ENCODE peak calls at places on chromosomes 2 and 18, in seven cellular contexts. F is MM.1S, P is left ventricle myocardium inferior, E is lung, Z is fibroblast of lung, C is transverse colon, Q is A549. L is an unnamed sample.

GRCh38 chr2:3780477-3781402 is 77.4 kb downstream of the DCDC2C start:
- DNase-seq in F (peak; percentile 53), P (peak; percentile 48), E (peak; percentile 49), Z (peak; percentile 61), C (peak; percentile 36), Q (peak; percentile 76), L (peak; percentile 52)

GRCh38 chr2:130830538-130830937 is 6.2 kb upstream of the ARHGEF4 start:
- DNase-seq in F (no peak), P (no peak), E (no peak), Z (no peak), C (no peak), Q (no peak), L (no peak)

GRCh38 chr2:191218292-191218898 is 26.8 kb upstream of the MYO1B start:
- DNase-seq in F (no peak), P (no peak), E (peak; percentile 50), Z (peak; percentile 81), C (peak; percentile 41), Q (peak; percentile 46), L (no peak)

GRCh38 chr2:139156730-139157129 is 376.5 kb upstream of the NXPH2 start:
- DNase-seq in F (no peak), P (no peak), E (no peak), Z (no peak), C (no peak), Q (no peak), L (no peak)

GRCh38 chr2:100526868-100527267 is 35.9 kb upstream of the PDCL3 start:
- DNase-seq in F (no peak), P (no peak), E (no peak), Z (no peak), C (no peak), Q (no peak), L (no peak)

GRCh38 chr2:234950435-234950729 is 1.4 kb upstream of the SH3BP4 start:
- DNase-seq in F (no peak), P (no peak), E (no peak), Z (no peak), C (no peak), Q (no peak), L (no peak)

GRCh38 chr2:120104002-120104467 is 91.2 kb downstream of the EPB41L5 start:
- DNase-seq in F (no peak), P (no peak), E (no peak), Z (peak; percentile 80), C (no peak), Q (no peak), L (no peak)

GRCh38 chr2:101295895-101296294 is 12.6 kb downstream of the RNF149 start:
- DNase-seq in F (no peak), P (no peak), E (no peak), Z (peak; percentile 56), C (no peak), Q (no peak), L (no peak)

GRCh38 chr2:112345030-112346027 is 69.9 kb downstream of the ZC3H6 start:
- DNase-seq in F (no peak), P (no peak), E (no peak), Z (no peak), C (no peak), Q (peak; percentile 7), L (no peak)

GRCh38 chr2:27249891-27250651 is 12.8 kb downstream of the SLC30A3 start:
- DNase-seq in F (peak; percentile 50), P (peak; percentile 48), E (peak; percentile 49), Z (peak; percentile 47), C (peak; percentile 58), Q (peak; percentile 79), L (no peak)

GRCh38 chr2:198657520-198658121 is 800.1 kb downstream of the SATB2 start:
- DNase-seq in F (peak; percentile 33), P (no peak), E (no peak), Z (peak; percentile 54), C (peak; percentile 36), Q (no peak), L (peak; percentile 73)

GRCh38 chr18:59052965-59053960 is 86.4 kb upstream of the SEC11C start:
- DNase-seq in F (no peak), P (no peak), E (no peak), Z (no peak), C (no peak), Q (no peak), L (no peak)

GRCh38 chr2:26897807-26898479 is 50.0 kb downstream of the DPYSL5 start:
- DNase-seq in F (no peak), P (no peak), E (no peak), Z (no peak), C (no peak), Q (no peak), L (no peak)

GRCh38 chr2:10990561-10991111 is 78.9 kb downstream of the KCNF1 start:
- DNase-seq in F (no peak), P (no peak), E (no peak), Z (no peak), C (no peak), Q (no peak), L (no peak)

GRCh38 chr2:71472019-71472418 is 18.7 kb downstream of the DYSF start:
- DNase-seq in F (no peak), P (no peak), E (no peak), Z (no peak), C (no peak), Q (no peak), L (no peak)

GRCh38 chr2:71468279-71469015 is 15.1 kb downstream of the DYSF start:
- DNase-seq in F (no peak), P (no peak), E (no peak), Z (no peak), C (no peak), Q (no peak), L (no peak)

GRCh38 chr2:71469403-71470398 is 16.3 kb downstream of the DYSF start:
- DNase-seq in F (no peak), P (no peak), E (no peak), Z (no peak), C (no peak), Q (no peak), L (no peak)

GRCh38 chr2:71473346-71474035 is 20.1 kb downstream of the DYSF start:
- DNase-seq in F (no peak), P (no peak), E (no peak), Z (no peak), C (no peak), Q (no peak), L (no peak)

GRCh38 chr2:71471276-71471675 is 17.9 kb downstream of the DYSF start:
- DNase-seq in F (no peak), P (no peak), E (no peak), Z (no peak), C (no peak), Q (no peak), L (no peak)
- H3K4me1 ChIP-seq in F (no peaks in the 10 kb centered on the region), P (peaks cover 83% of the 10 kb centered on the region), E (peaks cover 7% of the 10 kb centered on the region), Z (peaks cover 2% of the 10 kb centered on the region), C (peaks cover 9% of the 10 kb centered on the region), Q (no peaks in the 10 kb centered on the region), L (peaks cover under 1% of the 10 kb centered on the region)

DNA sequence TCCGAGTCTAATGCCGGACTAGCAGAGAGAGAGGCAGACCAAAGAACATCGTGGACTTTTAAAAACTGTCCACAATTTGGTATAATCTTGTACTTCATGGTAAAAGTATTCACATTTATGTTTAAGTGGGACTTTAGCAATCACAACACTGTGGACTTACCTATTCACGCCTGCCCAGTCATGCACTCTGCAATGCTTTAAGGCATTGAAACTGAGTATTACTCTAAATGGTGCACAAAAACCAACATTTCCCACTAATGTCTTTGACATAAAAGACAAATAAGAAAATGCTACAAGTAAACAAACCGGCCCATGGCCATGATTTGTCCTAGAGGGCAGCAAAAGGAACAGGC is 91.3 kb downstream of the ACVR1 start:
- DNase-seq in F (no peak), P (no peak), E (no peak), Z (no peak), C (no peak), Q (no peak), L (no peak)
- H3K4me1 ChIP-seq in F (peaks cover 19% of the 10 kb centered on the region), P (peaks cover 85% of the 10 kb centered on the region), E (peaks cover 7% of the 10 kb centered on the region), Z (peaks cover 6% of the 10 kb centered on the region), C (peaks cover 38% of the 10 kb centered on the region), Q (peaks cover 56% of the 10 kb centered on the region), L (peaks cover 35% of the 10 kb centered on the region)

DNA sequence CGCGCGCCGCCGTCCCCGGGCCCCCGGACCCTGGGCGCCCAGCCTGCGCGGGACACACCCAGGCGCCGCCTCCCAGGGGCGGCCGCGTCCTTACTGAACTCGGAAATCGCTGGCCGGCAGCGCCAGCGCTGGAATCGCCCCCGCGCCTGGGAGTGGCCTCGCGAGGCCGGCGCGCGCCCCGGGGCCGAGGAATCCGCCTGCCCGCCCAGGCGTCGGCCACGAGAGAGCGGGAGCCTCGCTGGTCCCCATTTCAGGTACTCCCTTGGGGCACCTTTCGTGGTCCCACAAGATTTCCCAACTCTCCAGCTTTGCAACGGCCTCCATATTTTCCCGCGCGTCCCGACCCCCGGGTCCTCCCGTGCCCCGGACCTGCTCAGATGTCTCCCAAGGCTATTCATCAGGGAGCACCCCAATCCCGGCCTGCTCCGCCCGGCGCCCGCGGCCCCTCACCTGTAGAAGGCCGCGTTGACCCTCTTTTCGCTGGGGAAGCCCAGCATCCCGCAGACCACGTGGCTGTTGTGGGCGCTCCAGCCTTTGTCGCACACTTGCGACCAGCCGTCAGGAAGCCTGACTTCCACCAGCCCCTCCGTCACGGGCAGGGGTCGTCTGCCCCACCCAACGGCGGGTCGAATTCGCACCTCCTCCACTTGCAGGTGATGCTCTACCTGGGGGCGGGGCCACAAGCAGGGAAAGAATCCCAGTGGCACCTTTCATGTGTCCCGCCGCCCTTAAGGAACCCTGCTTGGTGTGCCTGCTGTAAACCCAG is 4.6 kb downstream of the LOXL3 start:
- DNase-seq in F (no peak), P (peak; percentile 79), E (peak; percentile 50), Z (no peak), C (peak; percentile 75), Q (peak; percentile 76), L (peak; percentile 85)
- H3K4me1 ChIP-seq in F (peaks cover 3% of the 10 kb centered on the region), P (peaks cover 45% of the 10 kb centered on the region), E (peaks cover 11% of the 10 kb centered on the region), Z (peaks cover 3% of the 10 kb centered on the region), C (peaks cover 20% of the 10 kb centered on the region), Q (peaks cover 19% of the 10 kb centered on the region), L (peaks cover 10% of the 10 kb centered on the region)

GRCh38 chr2:201411421-201411820 is 39.8 kb downstream of the TRAK2 start:
- DNase-seq in F (no peak), P (no peak), E (no peak), Z (peak; percentile 41), C (no peak), Q (no peak), L (no peak)

GRCh38 chr2:201415149-201415548 is 36.1 kb downstream of the TRAK2 start:
- DNase-seq in F (no peak), P (no peak), E (no peak), Z (no peak), C (no peak), Q (no peak), L (no peak)

GRCh38 chr2:201414099-201415023 is 36.9 kb downstream of the TRAK2 start:
- DNase-seq in F (peak; percentile 45), P (no peak), E (no peak), Z (peak; percentile 46), C (no peak), Q (no peak), L (no peak)

GRCh38 chr2:201413143-201413542 is 38.1 kb downstream of the TRAK2 start:
- DNase-seq in F (no peak), P (no peak), E (no peak), Z (no peak), C (no peak), Q (no peak), L (no peak)

DNA sequence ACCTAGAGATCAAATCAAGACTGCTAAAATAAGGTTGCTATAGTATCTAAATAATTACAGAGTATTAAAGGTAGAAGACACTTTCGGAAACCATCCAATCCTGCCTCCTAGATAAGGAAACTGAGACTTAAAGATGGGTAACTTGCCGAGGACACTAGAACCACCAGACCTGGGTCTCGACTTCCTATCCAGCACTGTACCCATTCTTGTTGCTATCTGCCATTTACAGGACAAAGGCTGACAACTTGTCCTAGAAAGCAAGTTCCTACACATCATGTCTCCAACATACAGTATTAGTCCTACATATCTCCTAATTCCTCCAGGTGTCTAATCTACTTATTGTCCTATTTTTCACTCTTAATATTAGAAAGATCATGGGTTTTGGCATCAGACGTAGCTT is 37.7 kb downstream of the TRAK2 start:
- DNase-seq in F (no peak), P (no peak), E (no peak), Z (no peak), C (no peak), Q (no peak), L (no peak)
- H3K4me1 ChIP-seq in F (peaks cover 15% of the 10 kb centered on the region), P (peaks cover 84% of the 10 kb centered on the region), E (peaks cover 2% of the 10 kb centered on the region), Z (peaks cover 11% of the 10 kb centered on the region), C (no peaks in the 10 kb centered on the region), Q (no peaks in the 10 kb centered on the region), L (peaks cover 8% of the 10 kb centered on the region)